ENCODE peak calls at places on chromosomes 11 and 22, in six cellular contexts. Z, F, U, Q, J and P are unnamed samples.
A peak's percentile ranks its signal among the peaks of the same experiment; 100 is the strongest.

GRCh38 chr11:68436985-68437926 is 23.3 kb upstream of the PPP6R3 start:
- DNase-seq in Z (peak; percentile 69), F (no peak), U (peak; percentile 65), Q (no peak), J (no peak), P (no peak)

GRCh38 chr11:85823816-85824215 is 12.9 kb upstream of the SYTL2 start:
- DNase-seq in Z (no peak), F (no peak), U (no peak), Q (no peak), J (no peak), P (peak; percentile 93)

GRCh38 chr11:44943118-44943517 is 7.6 kb downstream of the TP53I11 start:
- DNase-seq in Z (no peak), F (no peak), U (no peak), Q (no peak), J (no peak), P (no peak)

GRCh38 chr11:73622920-73623593 is 23.3 kb upstream of the PLEKHB1 start:
- DNase-seq in Z (no peak), F (no peak), U (no peak), Q (no peak), J (no peak), P (no peak)

GRCh38 chr11:44301856-44302231 is 8.1 kb downstream of the ALX4 start:
- DNase-seq in Z (no peak), F (no peak), U (peak; percentile 87), Q (peak; percentile 44), J (no peak), P (no peak)

GRCh38 chr11:78277314-78277994 is 88.7 kb downstream of the USP35 start:
- DNase-seq in Z (no peak), F (no peak), U (no peak), Q (no peak), J (no peak), P (no peak)

GRCh38 chr22:47190957-47191323 is 428.5 kb downstream of the TBC1D22A start:
- DNase-seq in Z (no peak), F (no peak), U (no peak), Q (peak; percentile 46), J (no peak), P (no peak)

GRCh38 chr22:40023226-40023925 is 28.6 kb downstream of the FAM83F start:
- DNase-seq in Z (no peak), F (no peak), U (no peak), Q (no peak), J (no peak), P (no peak)

GRCh38 chr11:117219001-117219400 is 12.9 kb downstream of the PCSK7 start:
- DNase-seq in Z (no peak), F (no peak), U (no peak), Q (peak; percentile 63), J (no peak), P (no peak)

GRCh38 chr11:132802932-132803331 is 729.4 kb downstream of the OPCML start:
- DNase-seq in Z (no peak), F (no peak), U (no peak), Q (no peak), J (no peak), P (no peak)

GRCh38 chr11:68328374-68329091 is 16.1 kb downstream of the LRP5 start:
- DNase-seq in Z (no peak), F (no peak), U (no peak), Q (peak; percentile 72), J (peak; percentile 75), P (no peak)

GRCh38 chr11:123184531-123184930 is 10.5 kb downstream of the CLMP start:
- DNase-seq in Z (no peak), F (no peak), U (no peak), Q (no peak), J (no peak), P (no peak)
- H3K4me1 ChIP-seq in Z (peaks cover 48% of the 10 kb centered on the region), F (no peaks in the 10 kb centered on the region), U (peaks cover 76% of the 10 kb centered on the region), Q (peaks cover 93% of the 10 kb centered on the region), J (peaks cover 64% of the 10 kb centered on the region), P (no peaks in the 10 kb centered on the region)

GRCh38 chr11:60835472-60835871 is 6.4 kb upstream of the CCDC86 start:
- DNase-seq in Z (no peak), F (no peak), U (no peak), Q (no peak), J (no peak), P (no peak)

GRCh38 chr11:60831501-60832079 is 10.3 kb upstream of the CCDC86 start:
- DNase-seq in Z (peak; percentile 30), F (no peak), U (no peak), Q (no peak), J (no peak), P (no peak)

GRCh38 chr11:60836866-60837510 is 4.9 kb upstream of the CCDC86 start:
- DNase-seq in Z (no peak), F (no peak), U (no peak), Q (no peak), J (no peak), P (no peak)

GRCh38 chr11:60838132-60838531 is 3.8 kb upstream of the CCDC86 start:
- DNase-seq in Z (no peak), F (no peak), U (no peak), Q (no peak), J (peak; percentile 76), P (no peak)

GRCh38 chr11:60834742-60835141 is 7.2 kb upstream of the CCDC86 start:
- DNase-seq in Z (no peak), F (no peak), U (no peak), Q (no peak), J (no peak), P (no peak)
- H3K27ac ChIP-seq in Z (no peak overlapping the region), F (no peak overlapping the region), U (no peak overlapping the region), Q (no peak overlapping the region), J (no peak overlapping the region), P (no peak overlapping the region)

GRCh38 chr22:45511847-45512261 is 9.2 kb downstream of the FBLN1 start:
- DNase-seq in Z (peak; percentile 88), F (peak; percentile 73), U (no peak), Q (peak; percentile 96), J (no peak), P (no peak)
- H3K4me1 ChIP-seq in Z (peaks cover 43% of the 10 kb centered on the region), F (peaks cover 6% of the 10 kb centered on the region), U (peaks cover 3% of the 10 kb centered on the region), Q (peaks cover 46% of the 10 kb centered on the region), J (peaks cover 30% of the 10 kb centered on the region), P (no peaks in the 10 kb centered on the region)

DNA sequence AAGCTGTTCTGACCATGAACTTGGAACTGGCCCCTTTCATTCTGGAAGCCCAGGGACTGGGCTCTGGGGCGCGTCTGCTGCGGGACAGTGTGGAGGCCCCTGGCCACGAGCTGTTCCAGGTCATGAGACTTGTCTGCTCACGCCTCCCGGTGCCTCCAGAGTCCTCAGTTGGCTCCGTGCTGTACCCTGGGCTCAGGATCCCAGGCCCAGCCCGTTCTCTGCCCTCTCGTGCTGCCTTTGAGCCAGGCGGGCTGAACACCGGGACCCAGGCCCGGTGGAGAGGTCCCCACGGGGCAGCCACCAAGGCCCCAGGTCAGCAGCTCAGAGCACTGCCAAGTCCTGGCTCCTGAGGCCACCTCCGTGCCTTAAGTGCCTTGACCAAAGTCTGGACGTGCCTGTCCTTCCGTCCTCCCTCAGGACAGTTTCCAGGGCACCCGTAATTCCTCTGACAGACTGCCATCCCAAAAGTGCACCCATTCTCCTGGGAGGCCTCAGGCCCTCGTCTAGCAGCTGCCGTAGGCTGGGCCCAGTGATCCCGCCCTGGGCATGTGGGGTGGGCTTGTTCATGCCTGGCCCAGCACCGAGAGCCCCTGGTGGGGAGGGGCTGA is 36.3 kb upstream of the PPARA start:
- DNase-seq in Z (no peak), F (no peak), U (no peak), Q (peak; percentile 89), J (no peak), P (no peak)
- H3K27ac ChIP-seq in Z (no peak overlapping the region), F (peak overlapping the region; percentile 88), U (peak overlapping the region; percentile 38), Q (peak overlapping the region; percentile 84), J (no peak overlapping the region), P (no peak overlapping the region)